ENCODE peak calls at places on chromosomes 5 and 9, in nine cellular contexts. X is SW 1271; U is neuronal stem cell; J is T-helper 1 cell; P is astrocyte of the cerebellum; K is stimulated activated naive CD8-positive, alpha-beta T cell treated with anti-CD3 and anti-CD28 coated beads, Interleukin-15, amount 100 ng/mL, for 72 hours; Y is GM04504; Q is A549; I is activated CD8-positive, alpha-beta memory T cell treated with anti-CD3 and anti-CD28 coated beads for 4 hours. F is an unnamed sample.

GRCh38 chr5:105413406-105413990 is 1850.9 kb upstream of the NUDT12 start:
- DNase-seq in X (no peak), I (no peak), P (no peak), K (no peak), J (no peak), U (no peak), Y (no peak), Q (no peak), F (no peak)

GRCh38 chr9:111661802-111662491 is 542 bp downstream of the GNG10 start:
- DNase-seq in P (no peak), U (peak; percentile 65), Q (peak; percentile 22), Y (peak; percentile 36), K (peak; percentile 54), J (peak; percentile 37), I (no peak), X (no peak), F (peak; percentile 29)

GRCh38 chr5:140546851-140547507 is 483 bp upstream of the EIF4EBP3 start:
- DNase-seq in I (no peak), U (no peak), Y (no peak), K (no peak), P (no peak), J (no peak), Q (no peak), X (no peak), F (peak; percentile 34)

GRCh38 chr9:33852216-33852826 is 35.4 kb downstream of the UBE2R2 start:
- DNase-seq in J (peak; percentile 27), X (no peak), I (peak; percentile 13), P (no peak), U (peak; percentile 5), Q (peak; percentile 75), K (peak; percentile 36), Y (no peak), F (no peak)

GRCh38 chr9:85445887-85446286 is 295.9 kb downstream of the AGTPBP1 start:
- DNase-seq in Y (no peak), I (no peak), J (no peak), K (no peak), U (no peak), X (no peak), P (no peak), Q (no peak), F (no peak)

GRCh38 chr9:111730937-111731567 is 63.7 kb downstream of the SHOC1 start:
- DNase-seq in J (no peak), P (no peak), Q (peak; percentile 16), X (peak; percentile 49), I (no peak), K (no peak), Y (no peak), U (no peak), F (peak; percentile 3)

GRCh38 chr5:26553079-26553478 is 485.3 kb downstream of the CDH9 start:
- DNase-seq in I (no peak), P (peak; percentile 95), Q (peak; percentile 23), U (peak; percentile 67), K (no peak), J (no peak), Y (no peak), X (no peak), F (peak; percentile 85)

GRCh38 chr5:177232358-177232757 is 71.2 kb downstream of the RAB24 start:
- DNase-seq in J (no peak), X (no peak), I (no peak), P (no peak), Y (no peak), U (no peak), K (no peak), Q (no peak), F (no peak)

GRCh38 chr5:103259705-103260355 is 1.3 kb downstream of the MACIR start:
- DNase-seq in J (no peak), I (peak; percentile 0), X (no peak), U (no peak), P (peak; percentile 18), K (no peak), Q (no peak), Y (peak; percentile 16), F (no peak)

GRCh38 chr5:179470191-179470590 is 80.2 kb upstream of the RUFY1 start:
- DNase-seq in Y (no peak), J (no peak), K (no peak), P (no peak), I (no peak), U (no peak), Q (no peak), X (no peak), F (no peak)

GRCh38 chr5:142537938-142538337 is 148.0 kb downstream of the FGF1 start:
- DNase-seq in K (no peak), Q (no peak), J (peak; percentile 48), I (no peak), X (no peak), U (no peak), P (no peak), Y (no peak), F (no peak)

GRCh38 chr9:12702160-12702758 is 9.1 kb downstream of the TYRP1 start:
- DNase-seq in P (peak; percentile 40), Y (no peak), J (no peak), X (no peak), U (peak; percentile 39), K (no peak), Q (peak; percentile 72), I (no peak), F (peak; percentile 88)

GRCh38 chr9:125998837-125999503 is 251.8 kb downstream of the PBX3 start:
- DNase-seq in Y (no peak), Q (no peak), X (no peak), K (no peak), I (no peak), P (no peak), U (no peak), J (no peak), F (no peak)

GRCh38 chr9:136520053-136520540 is 25.8 kb downstream of the NOTCH1 start:
- DNase-seq in I (no peak), Q (peak; percentile 72), J (no peak), Y (no peak), U (no peak), K (no peak), X (no peak), P (no peak), F (no peak)

GRCh38 chr9:4306066-4306787 is 6.4 kb upstream of the GLIS3 start:
- DNase-seq in P (no peak), J (peak; percentile 33), U (no peak), Y (no peak), I (no peak), K (peak; percentile 52), Q (no peak), X (no peak), F (no peak)

GRCh38 chr9:129697111-129697955 is 31.9 kb downstream of the PRRX2 start:
- DNase-seq in J (no peak), Y (no peak), P (no peak), X (no peak), Q (peak; percentile 44), I (no peak), U (no peak), K (peak; percentile 33), F (peak; percentile 96)

GRCh38 chr5:132420706-132421272 is 51.3 kb downstream of the SLC22A5 start:
- DNase-seq in I (no peak), X (no peak), K (peak; percentile 36), Y (no peak), Q (no peak), U (no peak), J (peak; percentile 61), P (no peak), F (no peak)

GRCh38 chr5:175867587-175868347 is 3.6 kb upstream of the CPLX2 start:
- DNase-seq in I (no peak), X (no peak), P (no peak), Q (peak; percentile 96), J (no peak), U (no peak), Y (no peak), K (no peak), F (peak; percentile 42)

GRCh38 chr9:93857528-93857927 is 97.6 kb downstream of the BARX1 start:
- DNase-seq in X (no peak), K (no peak), Q (no peak), U (no peak), J (no peak), P (no peak), I (no peak), Y (no peak), F (no peak)

GRCh38 chr9:135249711-135250110 is 162.2 kb downstream of the OLFM1 start:
- DNase-seq in Y (no peak), U (no peak), X (no peak), K (no peak), I (no peak), P (no peak), J (no peak), Q (no peak), F (no peak)

GRCh38 chr5:127186657-127187056 is 103.9 kb upstream of the MEGF10 start:
- DNase-seq in I (no peak), J (no peak), Y (no peak), U (no peak), P (no peak), K (no peak), Q (peak; percentile 12), X (no peak), F (no peak)

GRCh38 chr5:65913519-65913918 is 12.9 kb upstream of the ERBIN start:
- DNase-seq in P (no peak), K (no peak), Y (no peak), I (no peak), J (no peak), X (no peak), U (no peak), Q (no peak), F (no peak)

GRCh38 chr9:129323376-129323998 is 145.4 kb upstream of the IER5L start:
- DNase-seq in K (no peak), J (no peak), Q (no peak), I (no peak), X (no peak), P (no peak), U (no peak), Y (no peak), F (no peak)

GRCh38 chr9:12695474-12695873 is 2.3 kb downstream of the TYRP1 start:
- DNase-seq in P (no peak), K (no peak), U (no peak), J (no peak), Q (no peak), Y (no peak), I (no peak), X (no peak), F (peak; percentile 58)

GRCh38 chr5:125661584-125661983 is 761.6 kb upstream of the GRAMD2B start:
- DNase-seq in Q (no peak), J (no peak), X (no peak), I (no peak), P (no peak), K (no peak), Y (no peak), U (no peak), F (no peak)

GRCh38 chr5:56128166-56128565 is 105.0 kb downstream of the ANKRD55 start:
- DNase-seq in Y (no peak), I (no peak), J (peak; percentile 68), X (no peak), U (no peak), Q (no peak), P (no peak), K (peak; percentile 57), F (no peak)

GRCh38 chr5:65907138-65907537 is 19.2 kb upstream of the ERBIN start:
- DNase-seq in Y (no peak), I (no peak), P (peak; percentile 64), Q (no peak), U (no peak), K (no peak), J (no peak), X (no peak), F (no peak)

GRCh38 chr5:103275851-103276250 is 17.3 kb downstream of the MACIR start:
- DNase-seq in J (no peak), Y (no peak), P (no peak), I (no peak), U (no peak), X (no peak), Q (no peak), K (no peak), F (no peak)

GRCh38 chr9:113934826-113935676 is 58.9 kb downstream of the ZNF618 start:
- DNase-seq in Y (no peak), J (no peak), K (no peak), P (no peak), U (no peak), X (no peak), Q (no peak), I (no peak), F (no peak)

GRCh38 chr9:95775191-95775590 is 100.3 kb upstream of the ERCC6L2 start:
- DNase-seq in Y (no peak), X (no peak), K (no peak), U (no peak), P (no peak), I (no peak), J (no peak), Q (no peak), F (no peak)

GRCh38 chr5:134100283-134101011 is 14.0 kb upstream of the TCF7 start:
- DNase-seq in Y (no peak), J (peak; percentile 82), P (peak; percentile 47), X (no peak), I (peak; percentile 61), U (no peak), Q (peak; percentile 27), K (peak; percentile 96), F (peak; percentile 64)

F was measured in MG63.